ENCODE peak calls at places on chromosomes 2 and 18, in four cellular contexts. W is OCI-LY7, C is upper lobe of left lung, E is tibial artery. F is an unnamed sample.

GRCh38 chr18:3903341-3903740 is 453.4 kb downstream of the TGIF1 start:
- DNase-seq in W (no peak), C (no peak), E (no peak), F (no peak)

GRCh38 chr2:120398051-120398960 is 52.4 kb downstream of the INHBB start:
- DNase-seq in W (no peak), C (no peak), E (peak), F (no peak)

GRCh38 chr2:108266218-108266617 is 22.5 kb upstream of the SULT1C2 start:
- DNase-seq in W (no peak), C (no peak), E (no peak), F (no peak)

GRCh38 chr2:231212329-231212845 is 14.0 kb downstream of the ARMC9 start:
- DNase-seq in W (no peak), C (no peak), E (peak), F (no peak)

GRCh38 chr2:149613712-149614111 is 26.1 kb upstream of the MMADHC start:
- DNase-seq in W (no peak), C (no peak), E (no peak), F (no peak)

GRCh38 chr2:45256867-45257641 is 247.8 kb upstream of the SIX2 start:
- DNase-seq in W (no peak), C (peak), E (no peak), F (peak)

GRCh38 chr2:147076634-147077033 is 768.2 kb upstream of the ACVR2A start:
- DNase-seq in W (no peak), C (no peak), E (no peak), F (no peak)

GRCh38 chr2:130818809-130819208 is 17.9 kb upstream of the ARHGEF4 start:
- DNase-seq in W (no peak), C (no peak), E (no peak), F (no peak)

GRCh38 chr2:172249986-172250385 is 147.3 kb upstream of the DLX2 start:
- DNase-seq in W (no peak), C (no peak), E (no peak), F (no peak)

GRCh38 chr2:224584111-224584764 is 925 bp downstream of the CUL3 start:
- DNase-seq in W (peak), C (no peak), E (no peak), F (no peak)

GRCh38 chr18:49020129-49020528 is 69.4 kb upstream of the SMAD7 start:
- DNase-seq in W (no peak), C (no peak), E (peak), F (no peak)

GRCh38 chr2:45836316-45836715 is 184.8 kb downstream of the PRKCE start:
- DNase-seq in W (peak), C (no peak), E (no peak), F (no peak)

GRCh38 chr18:63207154-63207790 is 112.3 kb downstream of the BCL2 start:
- DNase-seq in W (peak), C (peak), E (no peak), F (no peak)

GRCh38 chr2:52897511-52898085 is 870.0 kb upstream of the CHAC2 start:
- DNase-seq in W (no peak), C (no peak), E (no peak), F (no peak)

GRCh38 chr2:220533485-220533884 is 906.1 kb downstream of the SLC4A3 start:
- DNase-seq in W (no peak), C (no peak), E (no peak), F (no peak)

GRCh38 chr2:152518016-152518415 is 183.0 kb downstream of the FMNL2 start:
- DNase-seq in W (no peak), C (no peak), E (no peak), F (no peak)

GRCh38 chr2:5657216-5657615 is 35.0 kb upstream of the SOX11 start:
- DNase-seq in W (no peak), C (no peak), E (no peak), F (no peak)

GRCh38 chr2:60549250-60550150 is 4.0 kb downstream of the BCL11A start:
- DNase-seq in W (peak), C (peak), E (no peak), F (no peak)

GRCh38 chr2:238116298-238117198 is 16.4 kb downstream of the ESPNL start:
- DNase-seq in W (no peak), C (peak), E (no peak), F (no peak)

GRCh38 chr2:43060435-43061016 is 165.9 kb downstream of the ZFP36L2 start:
- DNase-seq in W (no peak), C (no peak), E (peak), F (no peak)

GRCh38 chr2:158953454-158953853 is 15.0 kb upstream of the TANC1 start:
- DNase-seq in W (no peak), C (no peak), E (no peak), F (peak)

GRCh38 chr2:38068228-38068627 is 7.7 kb downstream of the CYP1B1 start:
- DNase-seq in W (no peak), C (no peak), E (no peak), F (no peak)

GRCh38 chr2:180141600-180141999 is 134.5 kb upstream of the CWC22 start:
- DNase-seq in W (no peak), C (no peak), E (no peak), F (no peak)

GRCh38 chr2:216202602-216203250 is 93.6 kb downstream of the XRCC5 start:
- DNase-seq in W (no peak), C (no peak), E (no peak), F (no peak)

GRCh38 chr2:54669677-54670484 is 53.6 kb upstream of the EML6 start:
- DNase-seq in W (no peak), C (no peak), E (no peak), F (peak)

GRCh38 chr2:215002500-215002899 is 135.9 kb downstream of the ABCA12 start:
- DNase-seq in W (peak), C (no peak), E (no peak), F (no peak)

GRCh38 chr18:41783065-41783818 is 171.8 kb upstream of the PIK3C3 start:
- DNase-seq in W (no peak), C (no peak), E (no peak), F (no peak)

GRCh38 chr2:212797484-212798205 is 259.0 kb upstream of the ERBB4 start:
- DNase-seq in W (no peak), C (no peak), E (no peak), F (no peak)

GRCh38 chr2:144522741-144523605 is 3.1 kb upstream of the ZEB2 start:
- DNase-seq in W (no peak), C (peak), E (peak), F (peak)

GRCh38 chr2:241558532-241559488 is at the start of gene BOK:
- DNase-seq in W (no peak), C (peak), E (no peak), F (peak)

GRCh38 chr2:217270801-217271121 is 410.9 kb upstream of the TNP1 start:
- DNase-seq in W (no peak), C (no peak), E (no peak), F (no peak)

GRCh38 chr18:79607361-79607930 is 72.2 kb upstream of the CTDP1 start:
- DNase-seq in W (no peak), C (peak), E (peak), F (no peak)

GRCh38 chr18:29096380-29096779 is 919.5 kb upstream of the CDH2 start:
- DNase-seq in W (no peak), C (no peak), E (no peak), F (no peak)

GRCh38 chr18:9722691-9723090 is 14.6 kb downstream of the RAB31 start:
- DNase-seq in W (peak), C (no peak), E (no peak), F (no peak)

GRCh38 chr2:3001595-3002184 is 375.9 kb downstream of the EIPR1 start:
- DNase-seq in W (peak), C (no peak), E (no peak), F (no peak)

GRCh38 chr2:175628243-175628642 is 373.8 kb downstream of the LNPK start:
- DNase-seq in W (no peak), C (no peak), E (no peak), F (no peak)

GRCh38 chr2:234427081-234428058 is 69.5 kb downstream of the ARL4C start:
- DNase-seq in W (peak), C (no peak), E (no peak), F (no peak)
- H3K27ac ChIP-seq in W (peak), C (peak), E (no peak), F (no peak)

DNA sequence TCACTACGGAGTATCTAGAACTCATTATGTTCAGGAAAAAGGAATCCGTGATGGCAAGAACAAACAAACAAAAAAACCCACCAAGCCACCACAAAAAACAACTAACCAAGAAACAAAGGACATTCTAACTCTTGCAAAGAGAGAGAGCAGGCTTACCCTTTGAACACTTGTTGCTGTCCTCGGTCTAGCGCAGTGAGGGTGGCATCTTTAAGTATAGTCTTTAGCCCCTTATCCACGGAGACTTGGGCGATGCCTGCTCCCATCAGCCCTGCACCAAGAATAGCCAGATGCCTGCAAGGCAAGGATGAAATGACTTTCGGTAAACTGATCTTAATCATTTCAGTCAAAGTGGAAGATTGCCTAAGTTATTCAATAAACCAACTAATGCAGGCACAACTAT is 31.0 kb downstream of the GAREM2 start:
- DNase-seq in W (no peak), C (no peak), E (no peak), F (no peak)
- TF ChIP-seq CTCF in W (no peak), C (no peak), E (no peak), F (no peak)

GRCh38 chr2:66560683-66561082 is 125.8 kb downstream of the MEIS1 start:
- DNase-seq in W (no peak), C (no peak), E (no peak), F (no peak)

GRCh38 chr2:66561645-66562336 is 126.9 kb downstream of the MEIS1 start:
- DNase-seq in W (no peak), C (no peak), E (no peak), F (no peak)

GRCh38 chr2:66559672-66560071 is 124.7 kb downstream of the MEIS1 start:
- DNase-seq in W (no peak), C (no peak), E (no peak), F (no peak)

GRCh38 chr2:66563473-66563872 is 128.5 kb downstream of the MEIS1 start:
- DNase-seq in W (no peak), C (no peak), E (no peak), F (no peak)

DNA sequence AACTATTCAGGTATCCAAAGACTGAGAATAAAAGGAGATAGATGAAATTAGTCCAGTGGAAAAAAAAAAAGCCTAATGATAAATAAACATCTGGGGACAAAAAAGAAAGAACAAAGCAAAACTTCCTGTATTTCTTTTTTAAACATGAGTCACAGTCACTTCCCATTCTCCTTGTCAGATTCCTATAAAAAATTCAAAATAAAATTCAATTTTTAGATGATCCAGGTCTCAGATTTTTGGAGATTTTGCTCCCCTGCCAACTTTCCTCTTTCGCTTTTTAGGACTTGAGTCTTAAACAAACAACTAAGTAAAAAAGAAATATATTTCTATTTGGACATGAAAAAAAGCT is 127.4 kb downstream of the MEIS1 start:
- DNase-seq in W (no peak), C (no peak), E (no peak), F (no peak)
- H3K4me3 ChIP-seq in W (no peak), C (no peak), E (no peak), F (no peak)

DNA sequence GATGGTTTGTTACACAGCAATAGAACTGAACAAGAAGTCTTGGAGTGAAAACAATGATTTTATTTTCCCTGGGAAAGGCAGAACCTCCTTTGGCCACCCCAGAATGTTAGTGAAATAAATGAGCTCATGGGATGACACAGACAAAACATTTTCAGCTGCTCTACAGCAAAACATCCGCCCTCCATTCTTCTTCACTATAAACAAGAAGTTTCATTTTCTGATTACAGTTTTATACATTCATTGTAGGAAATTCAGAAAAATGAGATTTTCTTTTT is 4.3 kb upstream of the EFHD1 start:
- DNase-seq in W (no peak), C (no peak), E (no peak), F (no peak)
- H3K27ac ChIP-seq in W (no peak), C (no peak), E (peak), F (peak)

GRCh38 chr2:71276311-71277158 is 49.6 kb upstream of the PAIP2B start:
- DNase-seq in W (peak), C (peak), E (peak), F (peak)
- TF ChIP-seq CTCF in W (peak), C (no peak), E (no peak), F (no peak)

DNA sequence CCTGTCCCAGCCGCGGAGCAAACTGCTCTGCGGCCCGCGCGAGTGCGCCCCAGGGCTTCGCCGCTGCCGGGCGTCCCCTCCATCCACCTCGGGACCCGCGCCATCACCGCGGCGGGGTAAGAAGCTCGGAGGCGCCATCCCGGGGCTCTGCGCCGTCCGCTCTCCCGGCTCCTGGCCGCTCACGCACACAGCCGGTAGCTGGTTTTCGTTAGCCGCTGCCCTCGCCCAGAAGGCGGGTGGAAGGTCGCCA is 905 bp upstream of the GDF7 start:
- DNase-seq in W (no peak), C (peak), E (peak), F (no peak)
- H3K4me3 ChIP-seq in W (peak), C (peak), E (peak), F (peak)